ENCODE peak calls at places on chromosome 19, in ten cellular contexts. One of them, this sample, is unnamed.

GRCh38 chr19:38793186-38793585 is 4.2 kb downstream of the LGALS7B start:
- DNase-seq in GM20000: no peak
- DNase-seq in OCI-M1: no peak
- DNase-seq in stimulated activated CD8-positive, alpha-beta memory T cell treated with anti-CD3 and anti-CD28 coated beads, Interleukin-7, amount 100 ng/mL, for 48 hours: no peak
- DNase-seq in anterior cingulate cortex: no peak
- DNase-seq in HEK293T: no peak
- DNase-seq in activated CD8-positive, alpha-beta T cell treated with anti-CD3 and anti-CD28 coated beads for 36 hours: no peak
- DNase-seq in psoas muscle: no peak
- DNase-seq in Panc1: no peak
- DNase-seq in aorta: no peak
- DNase-seq in this sample: no peak

GRCh38 chr19:40006273-40006691 is 9.4 kb downstream of the ZNF546 start:
- DNase-seq in GM20000: no peak
- DNase-seq in OCI-M1: peak
- DNase-seq in stimulated activated CD8-positive, alpha-beta memory T cell treated with anti-CD3 and anti-CD28 coated beads, Interleukin-7, amount 100 ng/mL, for 48 hours: no peak
- DNase-seq in anterior cingulate cortex: no peak
- DNase-seq in HEK293T: no peak
- DNase-seq in activated CD8-positive, alpha-beta T cell treated with anti-CD3 and anti-CD28 coated beads for 36 hours: no peak
- DNase-seq in psoas muscle: no peak
- DNase-seq in Panc1: peak
- DNase-seq in aorta: no peak
- DNase-seq in this sample: no peak

GRCh38 chr19:43337737-43338136 is 15.7 kb upstream of the CD177 start:
- DNase-seq in GM20000: no peak
- DNase-seq in OCI-M1: no peak
- DNase-seq in stimulated activated CD8-positive, alpha-beta memory T cell treated with anti-CD3 and anti-CD28 coated beads, Interleukin-7, amount 100 ng/mL, for 48 hours: no peak
- DNase-seq in anterior cingulate cortex: no peak
- DNase-seq in HEK293T: no peak
- DNase-seq in activated CD8-positive, alpha-beta T cell treated with anti-CD3 and anti-CD28 coated beads for 36 hours: no peak
- DNase-seq in psoas muscle: no peak
- DNase-seq in Panc1: no peak
- DNase-seq in aorta: no peak
- DNase-seq in this sample: no peak

GRCh38 chr19:2164020-2164988 is 571 bp downstream of the DOT1L start:
- DNase-seq in GM20000: no peak
- DNase-seq in OCI-M1: peak
- DNase-seq in stimulated activated CD8-positive, alpha-beta memory T cell treated with anti-CD3 and anti-CD28 coated beads, Interleukin-7, amount 100 ng/mL, for 48 hours: no peak
- DNase-seq in anterior cingulate cortex: peak
- DNase-seq in HEK293T: no peak
- DNase-seq in activated CD8-positive, alpha-beta T cell treated with anti-CD3 and anti-CD28 coated beads for 36 hours: peak
- DNase-seq in psoas muscle: no peak
- DNase-seq in Panc1: no peak
- DNase-seq in aorta: no peak
- DNase-seq in this sample: no peak

GRCh38 chr19:50184196-50184595 is 19.2 kb upstream of the MYH14 start:
- DNase-seq in GM20000: no peak
- DNase-seq in OCI-M1: no peak
- DNase-seq in stimulated activated CD8-positive, alpha-beta memory T cell treated with anti-CD3 and anti-CD28 coated beads, Interleukin-7, amount 100 ng/mL, for 48 hours: no peak
- DNase-seq in anterior cingulate cortex: no peak
- DNase-seq in HEK293T: no peak
- DNase-seq in activated CD8-positive, alpha-beta T cell treated with anti-CD3 and anti-CD28 coated beads for 36 hours: no peak
- DNase-seq in psoas muscle: no peak
- DNase-seq in Panc1: no peak
- DNase-seq in aorta: no peak
- DNase-seq in this sample: no peak

GRCh38 chr19:4791183-4792018 is at the start of gene FEM1A:
- DNase-seq in GM20000: peak
- DNase-seq in OCI-M1: peak
- DNase-seq in stimulated activated CD8-positive, alpha-beta memory T cell treated with anti-CD3 and anti-CD28 coated beads, Interleukin-7, amount 100 ng/mL, for 48 hours: peak
- DNase-seq in anterior cingulate cortex: peak
- DNase-seq in HEK293T: peak
- DNase-seq in activated CD8-positive, alpha-beta T cell treated with anti-CD3 and anti-CD28 coated beads for 36 hours: peak
- DNase-seq in psoas muscle: peak
- DNase-seq in Panc1: peak
- DNase-seq in aorta: peak
- DNase-seq in this sample: peak

GRCh38 chr19:27776020-27776419 is 1436.9 kb downstream of the UQCRFS1 start:
- DNase-seq in GM20000: no peak
- DNase-seq in OCI-M1: peak
- DNase-seq in stimulated activated CD8-positive, alpha-beta memory T cell treated with anti-CD3 and anti-CD28 coated beads, Interleukin-7, amount 100 ng/mL, for 48 hours: no peak
- DNase-seq in anterior cingulate cortex: no peak
- DNase-seq in HEK293T: peak
- DNase-seq in activated CD8-positive, alpha-beta T cell treated with anti-CD3 and anti-CD28 coated beads for 36 hours: peak
- DNase-seq in psoas muscle: no peak
- DNase-seq in Panc1: no peak
- DNase-seq in aorta: no peak
- DNase-seq in this sample: no peak

GRCh38 chr19:39126593-39127187 is 1.1 kb downstream of the PAK4 start:
- DNase-seq in GM20000: no peak
- DNase-seq in OCI-M1: no peak
- DNase-seq in stimulated activated CD8-positive, alpha-beta memory T cell treated with anti-CD3 and anti-CD28 coated beads, Interleukin-7, amount 100 ng/mL, for 48 hours: no peak
- DNase-seq in anterior cingulate cortex: no peak
- DNase-seq in HEK293T: peak
- DNase-seq in activated CD8-positive, alpha-beta T cell treated with anti-CD3 and anti-CD28 coated beads for 36 hours: no peak
- DNase-seq in psoas muscle: no peak
- DNase-seq in Panc1: no peak
- DNase-seq in aorta: no peak
- DNase-seq in this sample: no peak

GRCh38 chr19:21483589-21484170 is 21.7 kb upstream of the ZNF429 start:
- DNase-seq in GM20000: peak
- DNase-seq in OCI-M1: no peak
- DNase-seq in stimulated activated CD8-positive, alpha-beta memory T cell treated with anti-CD3 and anti-CD28 coated beads, Interleukin-7, amount 100 ng/mL, for 48 hours: peak
- DNase-seq in anterior cingulate cortex: peak
- DNase-seq in HEK293T: peak
- DNase-seq in activated CD8-positive, alpha-beta T cell treated with anti-CD3 and anti-CD28 coated beads for 36 hours: peak
- DNase-seq in psoas muscle: peak
- DNase-seq in Panc1: no peak
- DNase-seq in aorta: peak
- DNase-seq in this sample: no peak

GRCh38 chr19:51098366-51099069 is 9.7 kb downstream of the CTU1 start:
- DNase-seq in GM20000: peak
- DNase-seq in OCI-M1: no peak
- DNase-seq in stimulated activated CD8-positive, alpha-beta memory T cell treated with anti-CD3 and anti-CD28 coated beads, Interleukin-7, amount 100 ng/mL, for 48 hours: no peak
- DNase-seq in anterior cingulate cortex: no peak
- DNase-seq in HEK293T: no peak
- DNase-seq in activated CD8-positive, alpha-beta T cell treated with anti-CD3 and anti-CD28 coated beads for 36 hours: peak
- DNase-seq in psoas muscle: no peak
- DNase-seq in Panc1: no peak
- DNase-seq in aorta: peak
- DNase-seq in this sample: no peak

GRCh38 chr19:10003271-10003670 is 7.0 kb downstream of the COL5A3 start:
- DNase-seq in GM20000: no peak
- DNase-seq in OCI-M1: no peak
- DNase-seq in stimulated activated CD8-positive, alpha-beta memory T cell treated with anti-CD3 and anti-CD28 coated beads, Interleukin-7, amount 100 ng/mL, for 48 hours: no peak
- DNase-seq in anterior cingulate cortex: no peak
- DNase-seq in HEK293T: no peak
- DNase-seq in activated CD8-positive, alpha-beta T cell treated with anti-CD3 and anti-CD28 coated beads for 36 hours: no peak
- DNase-seq in psoas muscle: no peak
- DNase-seq in Panc1: no peak
- DNase-seq in aorta: no peak
- DNase-seq in this sample: no peak

GRCh38 chr19:33220115-33220514 is 5.5 kb downstream of the SLC7A10 start:
- DNase-seq in GM20000: no peak
- DNase-seq in OCI-M1: no peak
- DNase-seq in stimulated activated CD8-positive, alpha-beta memory T cell treated with anti-CD3 and anti-CD28 coated beads, Interleukin-7, amount 100 ng/mL, for 48 hours: no peak
- DNase-seq in anterior cingulate cortex: no peak
- DNase-seq in HEK293T: no peak
- DNase-seq in activated CD8-positive, alpha-beta T cell treated with anti-CD3 and anti-CD28 coated beads for 36 hours: no peak
- DNase-seq in psoas muscle: no peak
- DNase-seq in Panc1: no peak
- DNase-seq in aorta: no peak
- DNase-seq in this sample: no peak

GRCh38 chr19:18833849-18834643 is 2.3 kb downstream of the UPF1 start:
- DNase-seq in GM20000: peak
- DNase-seq in OCI-M1: no peak
- DNase-seq in stimulated activated CD8-positive, alpha-beta memory T cell treated with anti-CD3 and anti-CD28 coated beads, Interleukin-7, amount 100 ng/mL, for 48 hours: no peak
- DNase-seq in anterior cingulate cortex: no peak
- DNase-seq in HEK293T: no peak
- DNase-seq in activated CD8-positive, alpha-beta T cell treated with anti-CD3 and anti-CD28 coated beads for 36 hours: peak
- DNase-seq in psoas muscle: no peak
- DNase-seq in Panc1: no peak
- DNase-seq in aorta: no peak
- DNase-seq in this sample: no peak

GRCh38 chr19:17424743-17425365 is 5.0 kb downstream of the MVB12A start:
- DNase-seq in GM20000: peak
- DNase-seq in OCI-M1: peak
- DNase-seq in stimulated activated CD8-positive, alpha-beta memory T cell treated with anti-CD3 and anti-CD28 coated beads, Interleukin-7, amount 100 ng/mL, for 48 hours: no peak
- DNase-seq in anterior cingulate cortex: no peak
- DNase-seq in HEK293T: peak
- DNase-seq in activated CD8-positive, alpha-beta T cell treated with anti-CD3 and anti-CD28 coated beads for 36 hours: peak
- DNase-seq in psoas muscle: peak
- DNase-seq in Panc1: no peak
- DNase-seq in aorta: peak
- DNase-seq in this sample: no peak

GRCh38 chr19:42325896-42326771 is 699 bp downstream of the MEGF8 start:
- DNase-seq in GM20000: peak
- DNase-seq in OCI-M1: peak
- DNase-seq in stimulated activated CD8-positive, alpha-beta memory T cell treated with anti-CD3 and anti-CD28 coated beads, Interleukin-7, amount 100 ng/mL, for 48 hours: no peak
- DNase-seq in anterior cingulate cortex: peak
- DNase-seq in HEK293T: peak
- DNase-seq in activated CD8-positive, alpha-beta T cell treated with anti-CD3 and anti-CD28 coated beads for 36 hours: peak
- DNase-seq in psoas muscle: peak
- DNase-seq in Panc1: no peak
- DNase-seq in aorta: no peak
- DNase-seq in this sample: no peak

GRCh38 chr19:39497850-39498261 is 891 bp upstream of the DLL3 start:
- DNase-seq in GM20000: peak
- DNase-seq in OCI-M1: peak
- DNase-seq in stimulated activated CD8-positive, alpha-beta memory T cell treated with anti-CD3 and anti-CD28 coated beads, Interleukin-7, amount 100 ng/mL, for 48 hours: no peak
- DNase-seq in anterior cingulate cortex: no peak
- DNase-seq in HEK293T: peak
- DNase-seq in activated CD8-positive, alpha-beta T cell treated with anti-CD3 and anti-CD28 coated beads for 36 hours: peak
- DNase-seq in psoas muscle: no peak
- DNase-seq in Panc1: no peak
- DNase-seq in aorta: no peak
- DNase-seq in this sample: no peak

GRCh38 chr19:39031368-39032163 is 783 bp downstream of the FBXO27 start:
- DNase-seq in GM20000: peak
- DNase-seq in OCI-M1: peak
- DNase-seq in stimulated activated CD8-positive, alpha-beta memory T cell treated with anti-CD3 and anti-CD28 coated beads, Interleukin-7, amount 100 ng/mL, for 48 hours: peak
- DNase-seq in anterior cingulate cortex: peak
- DNase-seq in HEK293T: peak
- DNase-seq in activated CD8-positive, alpha-beta T cell treated with anti-CD3 and anti-CD28 coated beads for 36 hours: peak
- DNase-seq in psoas muscle: peak
- DNase-seq in Panc1: peak
- DNase-seq in aorta: peak
- DNase-seq in this sample: peak

GRCh38 chr19:35000647-35001501 is 751 bp downstream of the GRAMD1A start:
- DNase-seq in GM20000: peak
- DNase-seq in OCI-M1: peak
- DNase-seq in stimulated activated CD8-positive, alpha-beta memory T cell treated with anti-CD3 and anti-CD28 coated beads, Interleukin-7, amount 100 ng/mL, for 48 hours: peak
- DNase-seq in anterior cingulate cortex: no peak
- DNase-seq in HEK293T: peak
- DNase-seq in activated CD8-positive, alpha-beta T cell treated with anti-CD3 and anti-CD28 coated beads for 36 hours: peak
- DNase-seq in psoas muscle: peak
- DNase-seq in Panc1: no peak
- DNase-seq in aorta: no peak
- DNase-seq in this sample: no peak

GRCh38 chr19:42052241-42052863 is 17.7 kb downstream of the GRIK5 start:
- DNase-seq in GM20000: no peak
- DNase-seq in OCI-M1: no peak
- DNase-seq in stimulated activated CD8-positive, alpha-beta memory T cell treated with anti-CD3 and anti-CD28 coated beads, Interleukin-7, amount 100 ng/mL, for 48 hours: no peak
- DNase-seq in anterior cingulate cortex: no peak
- DNase-seq in HEK293T: no peak
- DNase-seq in activated CD8-positive, alpha-beta T cell treated with anti-CD3 and anti-CD28 coated beads for 36 hours: no peak
- DNase-seq in psoas muscle: peak
- DNase-seq in Panc1: no peak
- DNase-seq in aorta: no peak
- DNase-seq in this sample: no peak

GRCh38 chr19:17942582-17943283 is 9.9 kb downstream of the CCDC124 start:
- DNase-seq in GM20000: no peak
- DNase-seq in OCI-M1: no peak
- DNase-seq in stimulated activated CD8-positive, alpha-beta memory T cell treated with anti-CD3 and anti-CD28 coated beads, Interleukin-7, amount 100 ng/mL, for 48 hours: no peak
- DNase-seq in anterior cingulate cortex: no peak
- DNase-seq in HEK293T: no peak
- DNase-seq in activated CD8-positive, alpha-beta T cell treated with anti-CD3 and anti-CD28 coated beads for 36 hours: no peak
- DNase-seq in psoas muscle: no peak
- DNase-seq in Panc1: no peak
- DNase-seq in aorta: no peak
- DNase-seq in this sample: no peak

GRCh38 chr19:45752639-45753038 is 16.4 kb downstream of the SIX5 start:
- DNase-seq in GM20000: no peak
- DNase-seq in OCI-M1: no peak
- DNase-seq in stimulated activated CD8-positive, alpha-beta memory T cell treated with anti-CD3 and anti-CD28 coated beads, Interleukin-7, amount 100 ng/mL, for 48 hours: no peak
- DNase-seq in anterior cingulate cortex: no peak
- DNase-seq in HEK293T: no peak
- DNase-seq in activated CD8-positive, alpha-beta T cell treated with anti-CD3 and anti-CD28 coated beads for 36 hours: no peak
- DNase-seq in psoas muscle: no peak
- DNase-seq in Panc1: no peak
- DNase-seq in aorta: no peak
- DNase-seq in this sample: no peak

GRCh38 chr19:31074751-31075150 is 274.5 kb downstream of the TSHZ3 start:
- DNase-seq in GM20000: no peak
- DNase-seq in OCI-M1: no peak
- DNase-seq in stimulated activated CD8-positive, alpha-beta memory T cell treated with anti-CD3 and anti-CD28 coated beads, Interleukin-7, amount 100 ng/mL, for 48 hours: no peak
- DNase-seq in anterior cingulate cortex: no peak
- DNase-seq in HEK293T: no peak
- DNase-seq in activated CD8-positive, alpha-beta T cell treated with anti-CD3 and anti-CD28 coated beads for 36 hours: no peak
- DNase-seq in psoas muscle: no peak
- DNase-seq in Panc1: no peak
- DNase-seq in aorta: no peak
- DNase-seq in this sample: no peak

GRCh38 chr19:52086481-52086880 is 9.1 kb downstream of the ZNF841 start:
- DNase-seq in GM20000: no peak
- DNase-seq in OCI-M1: no peak
- DNase-seq in stimulated activated CD8-positive, alpha-beta memory T cell treated with anti-CD3 and anti-CD28 coated beads, Interleukin-7, amount 100 ng/mL, for 48 hours: no peak
- DNase-seq in anterior cingulate cortex: no peak
- DNase-seq in HEK293T: no peak
- DNase-seq in activated CD8-positive, alpha-beta T cell treated with anti-CD3 and anti-CD28 coated beads for 36 hours: no peak
- DNase-seq in psoas muscle: no peak
- DNase-seq in Panc1: no peak
- DNase-seq in aorta: no peak
- DNase-seq in this sample: no peak

GRCh38 chr19:11138659-11139526 is 16.7 kb downstream of the SPC24 start:
- DNase-seq in GM20000: no peak
- DNase-seq in OCI-M1: peak
- DNase-seq in stimulated activated CD8-positive, alpha-beta memory T cell treated with anti-CD3 and anti-CD28 coated beads, Interleukin-7, amount 100 ng/mL, for 48 hours: no peak
- DNase-seq in anterior cingulate cortex: peak
- DNase-seq in HEK293T: no peak
- DNase-seq in activated CD8-positive, alpha-beta T cell treated with anti-CD3 and anti-CD28 coated beads for 36 hours: no peak
- DNase-seq in psoas muscle: peak
- DNase-seq in Panc1: no peak
- DNase-seq in aorta: peak
- DNase-seq in this sample: no peak